ENCODE peak calls at places on chromosomes 16 and 17, in seven cellular contexts. R is A549, K is stomach, G is ovary, S is sigmoid colon, Q is tibial nerve, V is transverse colon. X is an unnamed sample.

GRCh38 chr17:28404007-28404406 is 2.0 kb downstream of the SLC46A1 start:
- DNase-seq in R (no peak), K (no peak), G (no peak), S (no peak), Q (no peak), V (no peak), X (no peak)

GRCh38 chr16:57123969-57124674 is 31.7 kb downstream of the CPNE2 start:
- DNase-seq in R (no peak), K (no peak), G (no peak), S (no peak), Q (no peak), V (no peak), X (no peak)

GRCh38 chr17:41629826-41630670 is 5.7 kb upstream of the KRT17 start:
- DNase-seq in R (no peak), K (no peak), G (no peak), S (no peak), Q (no peak), V (no peak), X (no peak)

GRCh38 chr16:84396537-84397008 is 28.2 kb downstream of the ATP2C2 start:
- DNase-seq in R (peak; percentile 95), K (no peak), G (no peak), S (no peak), Q (no peak), V (no peak), X (no peak)

GRCh38 chr17:82216301-82217119 is 3.9 kb upstream of the CCDC57 start:
- DNase-seq in R (peak; percentile 78), K (peak; percentile 89), G (no peak), S (peak; percentile 83), Q (peak; percentile 57), V (peak; percentile 85), X (peak; percentile 81)

GRCh38 chr16:86575754-86576557 is 2.4 kb upstream of the FOXL1 start:
- DNase-seq in R (peak; percentile 76), K (peak; percentile 55), G (no peak), S (no peak), Q (peak; percentile 90), V (peak; percentile 60), X (peak; percentile 46)

GRCh38 chr16:53055603-53056527 is 1.1 kb downstream of the CHD9 start:
- DNase-seq in R (peak; percentile 51), K (no peak), G (peak; percentile 45), S (peak; percentile 76), Q (peak; percentile 59), V (peak; percentile 64), X (no peak)

GRCh38 chr17:35708149-35708548 is 23.3 kb upstream of the RASL10B start:
- DNase-seq in R (no peak), K (no peak), G (no peak), S (no peak), Q (no peak), V (no peak), X (no peak)

GRCh38 chr16:9296273-9296593 is 204.8 kb downstream of the HAPSTR1 start:
- DNase-seq in R (no peak), K (no peak), G (no peak), S (no peak), Q (no peak), V (no peak), X (no peak)

GRCh38 chr17:70405492-70406220 is 236.3 kb downstream of the KCNJ2 start:
- DNase-seq in R (peak; percentile 85), K (no peak), G (no peak), S (no peak), Q (peak; percentile 53), V (no peak), X (no peak)

GRCh38 chr17:1783834-1784611 is 22.2 kb downstream of the SERPINF1 start:
- DNase-seq in R (peak; percentile 68), K (peak; percentile 63), G (peak; percentile 82), S (peak; percentile 95), Q (peak; percentile 97), V (peak; percentile 74), X (peak; percentile 92)

GRCh38 chr16:82585675-82586074 is 41.1 kb upstream of the CDH13 start:
- DNase-seq in R (no peak), K (no peak), G (no peak), S (no peak), Q (no peak), V (no peak), X (no peak)

GRCh38 chr17:82222816-82223215 is 6.0 kb upstream of the SLC16A3 start:
- DNase-seq in R (no peak), K (no peak), G (no peak), S (no peak), Q (no peak), V (no peak), X (no peak)

GRCh38 chr16:49547448-49547847 is 173.8 kb downstream of the C16orf78 start:
- DNase-seq in R (no peak), K (no peak), G (no peak), S (no peak), Q (no peak), V (no peak), X (no peak)

GRCh38 chr17:83189673-83190385 is 110.4 kb downstream of the METRNL start:
- DNase-seq in R (no peak), K (peak; percentile 78), G (peak; percentile 84), S (peak; percentile 79), Q (peak; percentile 53), V (no peak), X (peak; percentile 88)

GRCh38 chr16:78137782-78138616 is 38.5 kb downstream of the WWOX start:
- DNase-seq in R (no peak), K (no peak), G (no peak), S (no peak), Q (no peak), V (no peak), X (no peak)

GRCh38 chr17:14201087-14201486 is 35.6 kb downstream of the CDRT15 start:
- DNase-seq in R (no peak), K (no peak), G (no peak), S (no peak), Q (no peak), V (peak; percentile 30), X (no peak)

GRCh38 chr17:7014995-7015586 is 2.7 kb downstream of the RNASEK start:
- DNase-seq in R (no peak), K (no peak), G (no peak), S (no peak), Q (no peak), V (peak; percentile 49), X (peak; percentile 93)

DNA sequence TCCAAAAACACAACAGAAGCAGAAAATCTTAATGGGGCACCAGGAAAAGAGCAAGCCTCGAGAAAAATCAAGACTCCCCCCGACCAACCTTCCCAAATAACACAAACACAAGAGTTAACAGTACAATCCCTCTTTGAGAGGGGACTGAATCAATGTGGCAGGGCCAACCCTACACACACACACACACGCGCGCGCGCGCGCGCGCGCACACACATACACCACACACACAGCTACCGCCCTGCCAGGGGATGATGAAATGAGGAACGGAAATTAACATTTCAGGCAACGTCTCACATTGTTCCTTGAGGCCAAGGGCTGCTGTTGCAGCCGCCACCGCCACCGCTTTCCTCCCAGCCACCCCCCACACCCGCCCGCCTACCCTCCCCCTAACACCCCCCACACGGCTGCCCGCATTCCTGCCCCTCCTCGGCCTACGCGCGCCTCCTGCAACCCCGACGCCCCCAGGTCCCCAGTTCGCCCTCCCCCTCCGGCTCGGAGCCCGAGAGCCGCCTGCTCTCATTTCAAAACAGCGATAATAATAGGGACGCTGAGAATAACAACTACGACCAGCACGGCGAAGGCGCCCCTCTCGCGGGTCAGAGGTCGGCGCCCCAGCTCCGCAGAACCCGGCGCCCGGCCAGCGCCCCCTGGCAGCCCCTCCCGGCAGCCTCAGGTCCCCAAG is 1.2 kb downstream of the ANKRD11 start:
- DNase-seq in R (peak; percentile 92), K (peak; percentile 86), G (peak; percentile 81), S (peak; percentile 95), Q (peak; percentile 94), V (peak; percentile 88), X (peak; percentile 94)
- TF ChIP-seq EP300 in R (peak; percentile 41), K (no peak), G (no peak), S (no peak), Q (no peak), V (no peak), X (no peak)

DNA sequence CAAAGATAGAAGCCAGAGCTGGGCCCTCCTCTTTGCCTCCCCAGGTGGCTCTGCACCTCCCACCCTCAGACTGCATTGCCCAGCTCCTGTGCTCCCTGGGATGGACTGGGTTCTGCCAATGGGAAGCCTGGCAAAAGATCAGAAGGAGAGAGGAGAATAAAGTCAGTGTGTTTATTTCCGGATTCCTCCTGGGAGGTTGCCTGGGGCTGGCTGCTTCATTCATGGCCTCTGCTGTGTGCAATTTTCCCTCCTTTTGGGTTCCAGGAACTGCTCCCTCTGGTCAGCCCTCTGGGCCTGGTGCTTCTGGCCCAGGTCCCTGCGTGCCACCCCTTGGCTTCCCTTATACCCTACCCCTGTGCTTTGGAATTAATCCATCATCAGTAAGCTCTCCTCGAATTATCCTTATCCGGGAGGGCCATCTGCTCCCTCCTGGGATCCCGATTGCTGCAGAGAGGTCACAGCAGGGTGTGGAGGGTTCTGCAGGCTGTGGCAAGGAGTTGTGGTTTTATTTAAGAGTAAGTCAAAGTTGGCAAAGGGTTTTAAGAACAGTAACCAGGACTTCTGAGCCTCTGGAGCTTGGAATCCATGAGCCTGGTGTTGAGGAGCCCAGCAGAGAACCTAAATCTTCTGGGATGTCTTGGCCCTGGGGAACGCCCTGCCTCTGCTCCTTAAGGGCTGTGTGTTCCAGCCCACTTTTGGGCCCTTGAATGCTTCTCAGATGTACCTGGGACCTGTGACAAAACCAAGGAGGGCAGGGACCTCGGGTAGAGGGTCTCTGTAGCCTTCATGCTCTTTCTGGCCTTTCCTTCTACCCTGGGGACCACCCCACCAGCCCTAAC is 8.2 kb upstream of the MMP2 start:
- DNase-seq in R (no peak), K (peak; percentile 49), G (no peak), S (no peak), Q (no peak), V (no peak), X (no peak)
- H3K27ac ChIP-seq in R (peak overlapping the region; percentile 60), K (peak overlapping the region; percentile 22), G (no peak overlapping the region), S (no peak overlapping the region), Q (no peak overlapping the region), V (no peak overlapping the region), X (peak overlapping the region; percentile 90)

GRCh38 chr16:27551046-27551445 is 1.1 kb downstream of the KATNIP start:
- DNase-seq in R (no peak), K (no peak), G (no peak), S (no peak), Q (no peak), V (no peak), X (no peak)

GRCh38 chr16:27547851-27548250 is 1.9 kb downstream of the GTF3C1 start:
- DNase-seq in R (no peak), K (no peak), G (no peak), S (peak; percentile 7), Q (no peak), V (no peak), X (no peak)

GRCh38 chr16:27549857-27550581 is at the start of the genes GTF3C1 and KATNIP:
- DNase-seq in R (peak; percentile 98), K (peak; percentile 100), G (peak; percentile 100), S (peak; percentile 100), Q (peak; percentile 100), V (peak; percentile 100), X (peak; percentile 100)

GRCh38 chr16:27550582-27550920 is 607 bp downstream of the KATNIP start:
- DNase-seq in R (peak; percentile 7), K (no peak), G (no peak), S (no peak), Q (no peak), V (no peak), X (no peak)

DNA sequence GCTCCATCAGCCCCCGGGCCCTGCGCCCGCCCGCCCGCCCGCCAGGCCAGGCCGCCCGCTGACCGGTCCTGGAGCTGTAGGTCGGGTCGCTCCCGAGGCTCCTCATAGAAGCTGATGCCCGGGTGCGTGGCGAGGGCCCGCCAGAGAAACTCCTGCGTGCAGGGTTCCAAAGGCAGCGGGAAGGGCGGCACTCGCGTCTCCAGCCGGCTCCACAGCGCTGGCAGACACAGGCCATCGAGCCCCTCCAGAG is 181 bp downstream of the GTF3C1 start:
- DNase-seq in R (no peak), K (no peak), G (no peak), S (no peak), Q (no peak), V (no peak), X (no peak)
- TF ChIP-seq POLR2A in R (no peak), K (no peak), G (no peak), S (no peak), Q (no peak), V (no peak), X (no peak)

GRCh38 chr16:3174618-3175148 is 13.3 kb upstream of the OR1F1 start:
- DNase-seq in R (no peak), K (no peak), G (no peak), S (peak; percentile 36), Q (no peak), V (no peak), X (no peak)
- TF ChIP-seq EP300 in R (no peak), K (no peak), G (no peak), S (no peak), Q (no peak), V (no peak), X (no peak)

X was measured in suprapubic skin.